ENCODE peak calls at places on chromosome 5, in ten cellular contexts. X, T, W, Q, D, L, F, R, C and I are unnamed samples.

GRCh38 chr5:5062903-5063302 is 77.2 kb upstream of the ADAMTS16 start:
- DNase-seq in X (no peak), T (no peak), W (no peak), Q (no peak), D (no peak), L (no peak), F (no peak), R (no peak), C (no peak), I (no peak)

GRCh38 chr5:152853361-152853760 is 448.3 kb upstream of the NMUR2 start:
- DNase-seq in X (no peak), T (no peak), W (no peak), Q (no peak), D (no peak), L (no peak), F (no peak), R (no peak), C (no peak), I (no peak)

GRCh38 chr5:132182366-132183040 is 45.1 kb downstream of the P4HA2 start:
- DNase-seq in X (no peak), T (no peak), W (no peak), Q (no peak), D (no peak), L (no peak), F (no peak), R (no peak), C (no peak), I (no peak)

GRCh38 chr5:98510601-98511000 is 262.9 kb upstream of the RGMB start:
- DNase-seq in X (no peak), T (no peak), W (no peak), Q (no peak), D (no peak), L (no peak), F (no peak), R (no peak), C (no peak), I (no peak)

GRCh38 chr5:143968071-143968878 is 156.3 kb downstream of the HMHB1 start:
- DNase-seq in X (peak), T (no peak), W (peak), Q (peak), D (peak), L (no peak), F (no peak), R (no peak), C (peak), I (peak)

GRCh38 chr5:150022163-150022540 is 21.6 kb downstream of the HMGXB3 start:
- DNase-seq in X (no peak), T (no peak), W (peak), Q (peak), D (peak), L (no peak), F (no peak), R (no peak), C (peak), I (peak)

GRCh38 chr5:150515446-150515845 is 7.5 kb downstream of the NDST1 start:
- DNase-seq in X (no peak), T (no peak), W (peak), Q (no peak), D (no peak), L (no peak), F (no peak), R (no peak), C (no peak), I (peak)

GRCh38 chr5:124996764-124997077 is 250.3 kb upstream of the ZNF608 start:
- DNase-seq in X (no peak), T (no peak), W (peak), Q (peak), D (no peak), L (peak), F (no peak), R (no peak), C (peak), I (peak)

GRCh38 chr5:77428033-77428432 is 64.1 kb downstream of the WDR41 start:
- DNase-seq in X (no peak), T (no peak), W (no peak), Q (no peak), D (no peak), L (no peak), F (no peak), R (no peak), C (no peak), I (no peak)

GRCh38 chr5:77935516-77936364 is 159.6 kb upstream of the TBCA start:
- DNase-seq in X (peak), T (no peak), W (peak), Q (peak), D (no peak), L (no peak), F (no peak), R (no peak), C (no peak), I (peak)

GRCh38 chr5:151619812-151620462 is 28.8 kb upstream of the FAT2 start:
- DNase-seq in X (no peak), T (no peak), W (no peak), Q (peak), D (no peak), L (no peak), F (no peak), R (no peak), C (no peak), I (no peak)

GRCh38 chr5:538801-539468 is 14.7 kb upstream of the SLC9A3 start:
- DNase-seq in X (no peak), T (no peak), W (no peak), Q (no peak), D (no peak), L (no peak), F (no peak), R (no peak), C (no peak), I (no peak)

GRCh38 chr5:56158331-56158960 is 74.7 kb downstream of the ANKRD55 start:
- DNase-seq in X (no peak), T (no peak), W (no peak), Q (no peak), D (no peak), L (no peak), F (no peak), R (no peak), C (no peak), I (no peak)

GRCh38 chr5:38853753-38854470 is 8.1 kb downstream of the OSMR start:
- DNase-seq in X (peak), T (no peak), W (peak), Q (no peak), D (no peak), L (no peak), F (no peak), R (no peak), C (peak), I (peak)

GRCh38 chr5:36607114-36607561 is 732 bp downstream of the SLC1A3 start:
- DNase-seq in X (peak), T (peak), W (peak), Q (peak), D (no peak), L (peak), F (no peak), R (peak), C (peak), I (peak)

GRCh38 chr5:131430794-131431193 is 166.9 kb downstream of the CDC42SE2 start:
- DNase-seq in X (no peak), T (no peak), W (peak), Q (no peak), D (no peak), L (no peak), F (no peak), R (no peak), C (no peak), I (peak)

GRCh38 chr5:178546675-178547033 is 43.5 kb downstream of the COL23A1 start:
- DNase-seq in X (no peak), T (no peak), W (no peak), Q (no peak), D (no peak), L (no peak), F (no peak), R (no peak), C (no peak), I (no peak)

GRCh38 chr5:151068571-151069197 is 12.2 kb downstream of the TNIP1 start:
- DNase-seq in X (no peak), T (no peak), W (no peak), Q (no peak), D (no peak), L (no peak), F (no peak), R (no peak), C (peak), I (no peak)

GRCh38 chr5:139908749-139909148 is 113.1 kb downstream of the PSD2 start:
- DNase-seq in X (peak), T (no peak), W (no peak), Q (no peak), D (no peak), L (no peak), F (peak), R (peak), C (no peak), I (no peak)

GRCh38 chr5:61304611-61305369 is 27.3 kb upstream of the ZSWIM6 start:
- DNase-seq in X (peak), T (no peak), W (peak), Q (no peak), D (peak), L (no peak), F (peak), R (no peak), C (peak), I (peak)

GRCh38 chr5:73943375-73943774 is 317.4 kb downstream of the ARHGEF28 start:
- DNase-seq in X (no peak), T (no peak), W (peak), Q (no peak), D (no peak), L (no peak), F (no peak), R (no peak), C (no peak), I (peak)

GRCh38 chr5:80686757-80687156 is 32.0 kb upstream of the DHFR start:
- DNase-seq in X (no peak), T (no peak), W (peak), Q (peak), D (no peak), L (peak), F (no peak), R (no peak), C (peak), I (peak)

GRCh38 chr5:111668713-111669112 is 88.3 kb downstream of the NREP start:
- DNase-seq in X (no peak), T (no peak), W (no peak), Q (no peak), D (no peak), L (no peak), F (no peak), R (no peak), C (no peak), I (no peak)

GRCh38 chr5:132840896-132841818 is 10.7 kb upstream of the SHROOM1 start:
- DNase-seq in X (no peak), T (no peak), W (no peak), Q (no peak), D (no peak), L (no peak), F (no peak), R (no peak), C (no peak), I (peak)

GRCh38 chr5:81068635-81069034 is 108.5 kb downstream of the RASGRF2 start:
- DNase-seq in X (no peak), T (no peak), W (peak), Q (no peak), D (no peak), L (no peak), F (no peak), R (no peak), C (no peak), I (no peak)

GRCh38 chr5:17398866-17399835 is 98.9 kb upstream of the TAF11L2 start:
- DNase-seq in X (no peak), T (no peak), W (no peak), Q (no peak), D (no peak), L (no peak), F (no peak), R (no peak), C (no peak), I (no peak)

GRCh38 chr5:7849531-7850240 is 1.2 kb downstream of the CFAP90 start:
- DNase-seq in X (peak), T (no peak), W (no peak), Q (peak), D (no peak), L (peak), F (no peak), R (peak), C (no peak), I (no peak)

GRCh38 chr5:174338204-174339010 is 292.9 kb downstream of the NSG2 start:
- DNase-seq in X (peak), T (no peak), W (no peak), Q (no peak), D (no peak), L (no peak), F (no peak), R (peak), C (no peak), I (no peak)

GRCh38 chr5:143543358-143544255 is 140.1 kb upstream of the NR3C1 start:
- DNase-seq in X (no peak), T (no peak), W (peak), Q (no peak), D (no peak), L (no peak), F (no peak), R (no peak), C (peak), I (peak)

DNA sequence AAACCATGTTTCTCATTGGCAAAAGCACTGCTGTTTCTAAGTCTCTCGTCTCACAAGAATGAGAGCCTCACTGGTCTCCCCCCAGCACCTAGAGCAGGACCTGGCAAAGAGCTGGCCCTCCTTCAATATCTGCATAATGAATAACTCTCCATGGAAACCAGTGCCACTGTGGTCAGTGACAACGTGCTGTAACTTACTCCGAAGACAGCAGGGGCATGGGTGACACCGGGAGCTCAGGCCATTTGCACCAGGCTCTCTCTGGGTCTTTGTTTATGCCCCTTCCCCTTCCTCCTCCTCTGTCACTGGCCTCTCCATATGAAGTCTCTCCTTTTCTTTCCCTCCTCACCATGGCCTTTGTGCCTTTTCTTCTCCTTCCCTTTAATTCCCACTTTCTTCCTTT is 33.3 kb downstream of the TAS2R1 start:
- DNase-seq in X (no peak), T (no peak), W (no peak), Q (no peak), D (no peak), L (no peak), F (no peak), R (no peak), C (no peak), I (no peak)
- H3K4me3 ChIP-seq in X (no peak), T (no peak), W (no peak), Q (no peak), D (no peak), L (no peak), F (no peak), R (no peak), C (no peak), I (no peak)

GRCh38 chr5:141963706-141964105 is 5.2 kb upstream of the RNF14 start:
- DNase-seq in X (no peak), T (no peak), W (no peak), Q (peak), D (no peak), L (no peak), F (no peak), R (no peak), C (no peak), I (no peak)
- H3K4me3 ChIP-seq in X (no peak), T (no peak), W (no peak), Q (no peak), D (no peak), L (no peak), F (no peak), R (no peak), C (no peak), I (no peak)

GRCh38 chr5:172700686-172701324 is 59.7 kb downstream of the NEURL1B start:
- DNase-seq in X (peak), T (no peak), W (no peak), Q (no peak), D (no peak), L (no peak), F (no peak), R (no peak), C (no peak), I (no peak)
- H3K4me3 ChIP-seq in X (no peak), T (no peak), W (no peak), Q (no peak), D (no peak), L (no peak), F (no peak), R (no peak), C (no peak), I (no peak)

GRCh38 chr5:69136296-69136695 is 30.7 kb upstream of the CCNB1 start:
- DNase-seq in X (no peak), T (no peak), W (no peak), Q (no peak), D (no peak), L (peak), F (no peak), R (no peak), C (no peak), I (no peak)
- H3K4me3 ChIP-seq in X (no peak), T (no peak), W (no peak), Q (no peak), D (no peak), L (no peak), F (no peak), R (no peak), C (no peak), I (no peak)